ENCODE peak calls at places on chromosome 9, in eight cellular contexts. One of them, this sample, is unnamed. For H3K9me3, the result is how much of the 10 kb centered on the place peaks cover.

GRCh38 chr9:123399803-123400378 is 43.9 kb downstream of the CRB2 start:
- DNase-seq in stomach: no peak
- DNase-seq in left lung: peak
- DNase-seq in colonic mucosa: peak
- DNase-seq in IMR-90: no peak
- DNase-seq in SK-N-SH: peak
- DNase-seq in HCT116: no peak
- DNase-seq in CD4-positive, CD25-positive, alpha-beta regulatory T cell: no peak
- DNase-seq in this sample: no peak

GRCh38 chr9:71904076-71904475 is 6.9 kb downstream of the ABHD17B start:
- DNase-seq in colonic mucosa: no peak
- DNase-seq in stomach: no peak
- DNase-seq in HCT116: no peak
- DNase-seq in left lung: no peak
- DNase-seq in IMR-90: no peak
- DNase-seq in SK-N-SH: no peak
- DNase-seq in CD4-positive, CD25-positive, alpha-beta regulatory T cell: no peak
- DNase-seq in this sample: no peak

GRCh38 chr9:118252027-118252426 is 547.8 kb downstream of the TLR4 start:
- DNase-seq in HCT116: no peak
- DNase-seq in stomach: no peak
- DNase-seq in CD4-positive, CD25-positive, alpha-beta regulatory T cell: no peak
- DNase-seq in colonic mucosa: no peak
- DNase-seq in SK-N-SH: no peak
- DNase-seq in left lung: no peak
- DNase-seq in IMR-90: no peak
- DNase-seq in this sample: no peak

GRCh38 chr9:72844440-72844768 is 108.4 kb downstream of the ALDH1A1 start:
- DNase-seq in CD4-positive, CD25-positive, alpha-beta regulatory T cell: no peak
- DNase-seq in HCT116: no peak
- DNase-seq in colonic mucosa: no peak
- DNase-seq in left lung: no peak
- DNase-seq in IMR-90: no peak
- DNase-seq in stomach: no peak
- DNase-seq in SK-N-SH: no peak
- DNase-seq in this sample: no peak

GRCh38 chr9:115369322-115369957 is 251.5 kb upstream of the TNC start:
- DNase-seq in left lung: no peak
- DNase-seq in colonic mucosa: no peak
- DNase-seq in HCT116: no peak
- DNase-seq in IMR-90: peak
- DNase-seq in CD4-positive, CD25-positive, alpha-beta regulatory T cell: no peak
- DNase-seq in SK-N-SH: peak
- DNase-seq in stomach: no peak
- DNase-seq in this sample: no peak

GRCh38 chr9:137458194-137459146 is 664 bp downstream of the NSMF start:
- DNase-seq in SK-N-SH: peak
- DNase-seq in left lung: peak
- DNase-seq in stomach: no peak
- DNase-seq in HCT116: no peak
- DNase-seq in CD4-positive, CD25-positive, alpha-beta regulatory T cell: no peak
- DNase-seq in colonic mucosa: peak
- DNase-seq in IMR-90: no peak
- DNase-seq in this sample: peak

GRCh38 chr9:92171281-92171680 is 56.1 kb upstream of the SPTLC1 start:
- DNase-seq in colonic mucosa: no peak
- DNase-seq in HCT116: no peak
- DNase-seq in stomach: no peak
- DNase-seq in CD4-positive, CD25-positive, alpha-beta regulatory T cell: no peak
- DNase-seq in SK-N-SH: no peak
- DNase-seq in left lung: no peak
- DNase-seq in IMR-90: no peak
- DNase-seq in this sample: no peak

GRCh38 chr9:74858753-74859414 is 28.8 kb downstream of the TRPM6 start:
- DNase-seq in IMR-90: peak
- DNase-seq in SK-N-SH: no peak
- DNase-seq in stomach: no peak
- DNase-seq in colonic mucosa: no peak
- DNase-seq in CD4-positive, CD25-positive, alpha-beta regulatory T cell: no peak
- DNase-seq in HCT116: no peak
- DNase-seq in left lung: no peak
- DNase-seq in this sample: no peak

GRCh38 chr9:105864248-105864898 is 170.0 kb downstream of the TMEM38B start:
- DNase-seq in IMR-90: peak
- DNase-seq in colonic mucosa: no peak
- DNase-seq in SK-N-SH: no peak
- DNase-seq in stomach: no peak
- DNase-seq in HCT116: no peak
- DNase-seq in CD4-positive, CD25-positive, alpha-beta regulatory T cell: no peak
- DNase-seq in left lung: no peak
- DNase-seq in this sample: no peak

GRCh38 chr9:98726735-98727134 is 18.0 kb upstream of the GABBR2 start:
- DNase-seq in HCT116: no peak
- DNase-seq in SK-N-SH: no peak
- DNase-seq in CD4-positive, CD25-positive, alpha-beta regulatory T cell: no peak
- DNase-seq in IMR-90: peak
- DNase-seq in stomach: no peak
- DNase-seq in colonic mucosa: no peak
- DNase-seq in left lung: no peak
- DNase-seq in this sample: peak

GRCh38 chr9:136020671-136021070 is 59.5 kb upstream of the UBAC1 start:
- DNase-seq in IMR-90: no peak
- DNase-seq in colonic mucosa: no peak
- DNase-seq in stomach: no peak
- DNase-seq in SK-N-SH: no peak
- DNase-seq in CD4-positive, CD25-positive, alpha-beta regulatory T cell: no peak
- DNase-seq in HCT116: no peak
- DNase-seq in left lung: no peak
- DNase-seq in this sample: no peak

GRCh38 chr9:88950341-88951141 is 40.7 kb upstream of the S1PR3 start:
- DNase-seq in SK-N-SH: no peak
- DNase-seq in stomach: no peak
- DNase-seq in HCT116: no peak
- DNase-seq in colonic mucosa: no peak
- DNase-seq in left lung: no peak
- DNase-seq in IMR-90: peak
- DNase-seq in CD4-positive, CD25-positive, alpha-beta regulatory T cell: no peak
- DNase-seq in this sample: no peak

DNA sequence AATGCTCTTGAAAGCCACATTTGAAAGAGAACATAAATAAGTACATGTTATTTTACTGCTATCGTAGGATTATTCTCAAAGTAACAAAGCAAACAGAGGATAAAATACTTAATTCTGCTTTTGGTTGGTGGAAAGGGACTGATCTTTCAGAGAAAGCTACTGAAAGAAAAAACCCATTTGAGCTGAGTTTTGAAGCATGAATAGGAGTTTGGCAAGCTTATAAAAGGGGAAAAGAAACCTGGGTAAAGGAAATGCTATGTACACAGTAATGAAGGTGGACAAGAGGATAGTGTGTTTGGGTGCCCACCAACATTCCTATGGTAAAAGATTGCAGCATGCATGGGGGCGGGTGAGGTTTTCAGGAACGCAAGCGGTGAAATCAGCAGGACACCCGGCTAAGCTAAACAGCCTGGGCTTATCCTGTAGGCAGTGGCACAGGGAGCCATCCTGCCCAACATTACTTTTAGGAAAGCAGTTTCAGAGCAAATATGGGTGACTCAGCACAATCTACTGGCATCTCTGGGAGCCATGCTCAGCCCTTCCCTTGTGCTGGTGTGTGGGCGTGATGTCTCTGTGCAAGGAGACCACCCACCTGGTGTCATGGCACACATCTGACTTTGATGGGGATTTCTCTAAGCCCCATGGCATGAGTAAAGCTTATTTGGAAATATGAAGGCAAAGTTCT is 673.9 kb upstream of the KLF4 start:
- DNase-seq in CD4-positive, CD25-positive, alpha-beta regulatory T cell: no peak
- DNase-seq in stomach: no peak
- DNase-seq in SK-N-SH: no peak
- DNase-seq in left lung: no peak
- DNase-seq in HCT116: no peak
- DNase-seq in IMR-90: peak
- DNase-seq in colonic mucosa: no peak
- DNase-seq in this sample: no peak
- H3K9me3 ChIP-seq in CD4-positive, CD25-positive, alpha-beta regulatory T cell: under half
- H3K9me3 ChIP-seq in stomach: under half
- H3K9me3 ChIP-seq in SK-N-SH: under half
- H3K9me3 ChIP-seq in left lung: under half
- H3K9me3 ChIP-seq in HCT116: under half
- H3K9me3 ChIP-seq in IMR-90: under half
- H3K9me3 ChIP-seq in colonic mucosa: under half
- H3K9me3 ChIP-seq in this sample: under half

DNA sequence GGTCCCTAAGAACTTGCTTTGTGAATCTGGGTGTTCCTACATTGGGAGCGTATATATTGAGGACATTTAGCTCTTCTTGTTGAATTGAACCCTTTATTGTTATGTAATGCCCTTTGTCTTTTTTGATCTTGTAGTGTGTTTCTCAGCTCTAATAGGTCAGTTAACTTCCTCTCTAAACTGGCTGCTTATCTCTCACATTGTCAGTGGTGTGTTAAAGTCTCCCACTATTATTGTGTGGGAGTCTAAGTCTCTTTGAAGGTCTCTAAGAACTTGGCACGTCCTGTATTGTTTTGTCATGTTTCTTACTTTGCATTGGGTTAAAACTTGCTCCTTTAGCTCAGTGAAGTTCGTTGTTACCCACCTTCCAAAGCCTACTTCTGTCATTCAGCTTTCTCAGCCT is 36.2 kb downstream of the RIC1 start:
- DNase-seq in stomach: no peak
- DNase-seq in IMR-90: no peak
- DNase-seq in SK-N-SH: no peak
- DNase-seq in colonic mucosa: no peak
- DNase-seq in HCT116: no peak
- DNase-seq in left lung: no peak
- DNase-seq in CD4-positive, CD25-positive, alpha-beta regulatory T cell: no peak
- DNase-seq in this sample: no peak
- H3K9me3 ChIP-seq in stomach: under half
- H3K9me3 ChIP-seq in IMR-90: under half
- H3K9me3 ChIP-seq in SK-N-SH: under half
- H3K9me3 ChIP-seq in colonic mucosa: under half
- H3K9me3 ChIP-seq in HCT116: under half
- H3K9me3 ChIP-seq in left lung: under half
- H3K9me3 ChIP-seq in CD4-positive, CD25-positive, alpha-beta regulatory T cell: under half
- H3K9me3 ChIP-seq in this sample: under half

GRCh38 chr9:113929634-113930092 is 53.6 kb downstream of the ZNF618 start:
- DNase-seq in SK-N-SH: no peak
- DNase-seq in stomach: peak
- DNase-seq in CD4-positive, CD25-positive, alpha-beta regulatory T cell: no peak
- DNase-seq in IMR-90: peak
- DNase-seq in colonic mucosa: no peak
- DNase-seq in left lung: no peak
- DNase-seq in HCT116: no peak
- DNase-seq in this sample: no peak

GRCh38 chr9:113927277-113927676 is 51.2 kb downstream of the ZNF618 start:
- DNase-seq in IMR-90: no peak
- DNase-seq in left lung: no peak
- DNase-seq in colonic mucosa: no peak
- DNase-seq in HCT116: no peak
- DNase-seq in CD4-positive, CD25-positive, alpha-beta regulatory T cell: no peak
- DNase-seq in stomach: no peak
- DNase-seq in SK-N-SH: no peak
- DNase-seq in this sample: no peak

GRCh38 chr9:113928269-113928668 is 52.2 kb downstream of the ZNF618 start:
- DNase-seq in left lung: no peak
- DNase-seq in IMR-90: no peak
- DNase-seq in stomach: no peak
- DNase-seq in colonic mucosa: no peak
- DNase-seq in HCT116: no peak
- DNase-seq in SK-N-SH: no peak
- DNase-seq in CD4-positive, CD25-positive, alpha-beta regulatory T cell: no peak
- DNase-seq in this sample: no peak

GRCh38 chr9:113922160-113922559 is 46.1 kb downstream of the ZNF618 start:
- DNase-seq in SK-N-SH: no peak
- DNase-seq in colonic mucosa: no peak
- DNase-seq in IMR-90: no peak
- DNase-seq in CD4-positive, CD25-positive, alpha-beta regulatory T cell: no peak
- DNase-seq in HCT116: no peak
- DNase-seq in stomach: no peak
- DNase-seq in left lung: no peak
- DNase-seq in this sample: no peak

GRCh38 chr9:113926211-113926610 is 50.1 kb downstream of the ZNF618 start:
- DNase-seq in IMR-90: no peak
- DNase-seq in CD4-positive, CD25-positive, alpha-beta regulatory T cell: no peak
- DNase-seq in left lung: no peak
- DNase-seq in SK-N-SH: no peak
- DNase-seq in HCT116: no peak
- DNase-seq in stomach: no peak
- DNase-seq in colonic mucosa: no peak
- DNase-seq in this sample: no peak
- H3K9me3 ChIP-seq in IMR-90: under half
- H3K9me3 ChIP-seq in CD4-positive, CD25-positive, alpha-beta regulatory T cell: under half
- H3K9me3 ChIP-seq in left lung: under half
- H3K9me3 ChIP-seq in SK-N-SH: under half
- H3K9me3 ChIP-seq in HCT116: under half
- H3K9me3 ChIP-seq in stomach: under half
- H3K9me3 ChIP-seq in colonic mucosa: under half
- H3K9me3 ChIP-seq in this sample: under half

GRCh38 chr9:18260527-18260926 is 213.4 kb upstream of the ADAMTSL1 start:
- DNase-seq in IMR-90: no peak
- DNase-seq in stomach: no peak
- DNase-seq in left lung: no peak
- DNase-seq in colonic mucosa: no peak
- DNase-seq in CD4-positive, CD25-positive, alpha-beta regulatory T cell: no peak
- DNase-seq in SK-N-SH: peak
- DNase-seq in HCT116: no peak
- DNase-seq in this sample: no peak

GRCh38 chr9:18256574-18256973 is 217.4 kb upstream of the ADAMTSL1 start:
- DNase-seq in colonic mucosa: peak
- DNase-seq in stomach: no peak
- DNase-seq in HCT116: no peak
- DNase-seq in SK-N-SH: no peak
- DNase-seq in CD4-positive, CD25-positive, alpha-beta regulatory T cell: no peak
- DNase-seq in left lung: no peak
- DNase-seq in IMR-90: peak
- DNase-seq in this sample: no peak

GRCh38 chr9:18263367-18263766 is 210.6 kb upstream of the ADAMTSL1 start:
- DNase-seq in colonic mucosa: no peak
- DNase-seq in SK-N-SH: no peak
- DNase-seq in stomach: no peak
- DNase-seq in CD4-positive, CD25-positive, alpha-beta regulatory T cell: no peak
- DNase-seq in HCT116: no peak
- DNase-seq in IMR-90: no peak
- DNase-seq in left lung: no peak
- DNase-seq in this sample: no peak

GRCh38 chr9:18255747-18256146 is 218.2 kb upstream of the ADAMTSL1 start:
- DNase-seq in stomach: no peak
- DNase-seq in SK-N-SH: peak
- DNase-seq in colonic mucosa: no peak
- DNase-seq in CD4-positive, CD25-positive, alpha-beta regulatory T cell: no peak
- DNase-seq in left lung: no peak
- DNase-seq in IMR-90: no peak
- DNase-seq in HCT116: no peak
- DNase-seq in this sample: no peak

DNA sequence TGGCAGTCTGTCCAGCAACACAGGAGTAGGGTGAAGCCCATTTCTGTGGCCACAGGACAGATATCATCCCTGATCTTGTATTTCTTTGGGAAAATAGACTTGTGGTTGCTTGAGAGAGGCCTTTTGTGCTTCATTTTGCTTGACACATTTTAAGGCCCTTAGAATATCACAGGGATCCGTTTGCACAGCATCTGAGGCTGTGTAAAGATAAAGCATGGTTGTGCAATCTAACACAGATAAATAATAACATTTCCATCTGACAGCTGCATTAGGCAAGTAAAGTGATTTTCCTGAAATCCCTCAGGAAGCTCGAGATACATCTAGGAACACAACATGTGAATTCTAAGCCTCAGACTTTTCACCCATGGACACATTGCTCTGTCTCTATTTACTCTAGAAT is 212.8 kb upstream of the ADAMTSL1 start:
- DNase-seq in HCT116: no peak
- DNase-seq in colonic mucosa: no peak
- DNase-seq in CD4-positive, CD25-positive, alpha-beta regulatory T cell: no peak
- DNase-seq in left lung: no peak
- DNase-seq in SK-N-SH: no peak
- DNase-seq in stomach: no peak
- DNase-seq in IMR-90: no peak
- DNase-seq in this sample: no peak
- H3K9me3 ChIP-seq in HCT116: under half
- H3K9me3 ChIP-seq in colonic mucosa: under half
- H3K9me3 ChIP-seq in CD4-positive, CD25-positive, alpha-beta regulatory T cell: under half
- H3K9me3 ChIP-seq in left lung: under half
- H3K9me3 ChIP-seq in SK-N-SH: under half
- H3K9me3 ChIP-seq in stomach: under half
- H3K9me3 ChIP-seq in IMR-90: under half
- H3K9me3 ChIP-seq in this sample: under half